ENCODE peak calls at places on chromosome 13, in six cellular contexts. One of them, this sample, is unnamed.

GRCh38 chr13:73334459-73334858 is 275.7 kb downstream of the KLF5 start:
- DNase-seq in activated naive CD4-positive, alpha-beta T cell treated with anti-CD3 and anti-CD28 coated beads, Interleukin-2, amount 50 U/mL, for 16 hours: no peak
- DNase-seq in left ventricle myocardium inferior: no peak
- DNase-seq in uterus: no peak
- DNase-seq in stimulated activated CD4-positive, alpha-beta T cell treated with anti-CD3 and anti-CD28 coated beads, TNF-alpha, amount 100 ng/mL, for 1 hour: no peak
- DNase-seq in renal cortical epithelial cell: peak; percentile 54
- DNase-seq in this sample: no peak

GRCh38 chr13:75749407-75749806 is 113.3 kb downstream of the LMO7 start:
- DNase-seq in activated naive CD4-positive, alpha-beta T cell treated with anti-CD3 and anti-CD28 coated beads, Interleukin-2, amount 50 U/mL, for 16 hours: no peak
- DNase-seq in left ventricle myocardium inferior: no peak
- DNase-seq in uterus: no peak
- DNase-seq in stimulated activated CD4-positive, alpha-beta T cell treated with anti-CD3 and anti-CD28 coated beads, TNF-alpha, amount 100 ng/mL, for 1 hour: no peak
- DNase-seq in renal cortical epithelial cell: peak; percentile 66
- DNase-seq in this sample: no peak

GRCh38 chr13:24153347-24153746 is 7.2 kb upstream of the SPATA13 start:
- DNase-seq in activated naive CD4-positive, alpha-beta T cell treated with anti-CD3 and anti-CD28 coated beads, Interleukin-2, amount 50 U/mL, for 16 hours: no peak
- DNase-seq in left ventricle myocardium inferior: no peak
- DNase-seq in uterus: no peak
- DNase-seq in stimulated activated CD4-positive, alpha-beta T cell treated with anti-CD3 and anti-CD28 coated beads, TNF-alpha, amount 100 ng/mL, for 1 hour: no peak
- DNase-seq in renal cortical epithelial cell: no peak
- DNase-seq in this sample: no peak

GRCh38 chr13:73781384-73781783 is 352.8 kb downstream of the KLF12 start:
- DNase-seq in activated naive CD4-positive, alpha-beta T cell treated with anti-CD3 and anti-CD28 coated beads, Interleukin-2, amount 50 U/mL, for 16 hours: no peak
- DNase-seq in left ventricle myocardium inferior: no peak
- DNase-seq in uterus: no peak
- DNase-seq in stimulated activated CD4-positive, alpha-beta T cell treated with anti-CD3 and anti-CD28 coated beads, TNF-alpha, amount 100 ng/mL, for 1 hour: no peak
- DNase-seq in renal cortical epithelial cell: no peak
- DNase-seq in this sample: no peak

GRCh38 chr13:41407380-41407779 is 50.0 kb upstream of the RGCC start:
- DNase-seq in activated naive CD4-positive, alpha-beta T cell treated with anti-CD3 and anti-CD28 coated beads, Interleukin-2, amount 50 U/mL, for 16 hours: no peak
- DNase-seq in left ventricle myocardium inferior: no peak
- DNase-seq in uterus: no peak
- DNase-seq in stimulated activated CD4-positive, alpha-beta T cell treated with anti-CD3 and anti-CD28 coated beads, TNF-alpha, amount 100 ng/mL, for 1 hour: no peak
- DNase-seq in renal cortical epithelial cell: no peak
- DNase-seq in this sample: no peak

GRCh38 chr13:33183431-33184130 is 102.0 kb downstream of the STARD13 start:
- DNase-seq in activated naive CD4-positive, alpha-beta T cell treated with anti-CD3 and anti-CD28 coated beads, Interleukin-2, amount 50 U/mL, for 16 hours: no peak
- DNase-seq in left ventricle myocardium inferior: no peak
- DNase-seq in uterus: no peak
- DNase-seq in stimulated activated CD4-positive, alpha-beta T cell treated with anti-CD3 and anti-CD28 coated beads, TNF-alpha, amount 100 ng/mL, for 1 hour: no peak
- DNase-seq in renal cortical epithelial cell: peak; percentile 77
- DNase-seq in this sample: no peak

GRCh38 chr13:28622286-28622685 is 36.6 kb upstream of the POMP start:
- DNase-seq in activated naive CD4-positive, alpha-beta T cell treated with anti-CD3 and anti-CD28 coated beads, Interleukin-2, amount 50 U/mL, for 16 hours: no peak
- DNase-seq in left ventricle myocardium inferior: peak; percentile 38
- DNase-seq in uterus: no peak
- DNase-seq in stimulated activated CD4-positive, alpha-beta T cell treated with anti-CD3 and anti-CD28 coated beads, TNF-alpha, amount 100 ng/mL, for 1 hour: no peak
- DNase-seq in renal cortical epithelial cell: no peak
- DNase-seq in this sample: no peak

GRCh38 chr13:96822900-96823299 is 171.4 kb downstream of the OXGR1 start:
- DNase-seq in activated naive CD4-positive, alpha-beta T cell treated with anti-CD3 and anti-CD28 coated beads, Interleukin-2, amount 50 U/mL, for 16 hours: no peak
- DNase-seq in left ventricle myocardium inferior: no peak
- DNase-seq in uterus: no peak
- DNase-seq in stimulated activated CD4-positive, alpha-beta T cell treated with anti-CD3 and anti-CD28 coated beads, TNF-alpha, amount 100 ng/mL, for 1 hour: no peak
- DNase-seq in renal cortical epithelial cell: no peak
- DNase-seq in this sample: no peak

GRCh38 chr13:99860736-99861135 is 110.8 kb downstream of the ZIC5 start:
- DNase-seq in activated naive CD4-positive, alpha-beta T cell treated with anti-CD3 and anti-CD28 coated beads, Interleukin-2, amount 50 U/mL, for 16 hours: no peak
- DNase-seq in left ventricle myocardium inferior: no peak
- DNase-seq in uterus: no peak
- DNase-seq in stimulated activated CD4-positive, alpha-beta T cell treated with anti-CD3 and anti-CD28 coated beads, TNF-alpha, amount 100 ng/mL, for 1 hour: no peak
- DNase-seq in renal cortical epithelial cell: no peak
- DNase-seq in this sample: no peak

This sample was measured in memory B cell.